ENCODE peak calls at places on chromosome 15, in five cellular contexts. W is NCI-H748 treated with DMSO at 0.1 percent for 48 hours, S is T-helper 9 cell, X is Kasumi-1, A is RWPE1. O is an unnamed sample.

GRCh38 chr15:67095834-67096366 is 30.5 kb downstream of the SMAD3 start:
- DNase-seq in W (no peak), S (no peak), X (no peak), A (no peak), O (no peak)

GRCh38 chr15:70273808-70274207 is 176.1 kb upstream of the TLE3 start:
- DNase-seq in W (no peak), S (no peak), X (no peak), A (no peak), O (no peak)

GRCh38 chr15:90839187-90840071 is 29.0 kb upstream of the FURIN start:
- DNase-seq in W (no peak), S (no peak), X (peak; percentile 93), A (peak; percentile 38), O (no peak)

GRCh38 chr15:31473384-31474058 is 146.9 kb downstream of the KLF13 start:
- DNase-seq in W (no peak), S (no peak), X (no peak), A (no peak), O (no peak)

GRCh38 chr15:57278439-57278838 is 97.9 kb upstream of the CGNL1 start:
- DNase-seq in W (no peak), S (no peak), X (no peak), A (no peak), O (no peak)

GRCh38 chr15:69165637-69166025 is 5.2 kb downstream of the GLCE start:
- DNase-seq in W (no peak), S (no peak), X (no peak), A (no peak), O (no peak)

GRCh38 chr15:90040618-90041017 is 39.5 kb downstream of the ZNF710 start:
- DNase-seq in W (no peak), S (no peak), X (no peak), A (no peak), O (no peak)

GRCh38 chr15:70361891-70362290 is 264.2 kb upstream of the TLE3 start:
- DNase-seq in W (no peak), S (no peak), X (no peak), A (no peak), O (no peak)

GRCh38 chr15:69957175-69957574 is 140.5 kb downstream of the TLE3 start:
- DNase-seq in W (no peak), S (no peak), X (no peak), A (no peak), O (no peak)

GRCh38 chr15:78944202-78944625 is 632 bp downstream of the CTSH start:
- DNase-seq in W (no peak), S (no peak), X (no peak), A (no peak), O (no peak)

GRCh38 chr15:89971592-89971997 is 29.5 kb upstream of the ZNF710 start:
- DNase-seq in W (no peak), S (peak; percentile 21), X (peak; percentile 18), A (peak; percentile 24), O (peak; percentile 33)

GRCh38 chr15:45116482-45117326 is 2.6 kb downstream of the DUOXA2 start:
- DNase-seq in W (no peak), S (no peak), X (no peak), A (no peak), O (no peak)

GRCh38 chr15:31799711-31800321 is 230.5 kb upstream of the CHRNA7 start:
- DNase-seq in W (no peak), S (no peak), X (no peak), A (peak; percentile 17), O (no peak)

GRCh38 chr15:101053261-101053660 is 134.1 kb downstream of the LRRK1 start:
- DNase-seq in W (no peak), S (no peak), X (no peak), A (no peak), O (no peak)

GRCh38 chr15:70247281-70247680 is 149.6 kb upstream of the TLE3 start:
- DNase-seq in W (no peak), S (no peak), X (no peak), A (no peak), O (no peak)

GRCh38 chr15:96296264-96296663 is 34.2 kb upstream of the NR2F2 start:
- DNase-seq in W (no peak), S (no peak), X (no peak), A (peak; percentile 44), O (no peak)

GRCh38 chr15:75342221-75342620 is 4.6 kb upstream of the NEIL1 start:
- DNase-seq in W (no peak), S (no peak), X (no peak), A (no peak), O (no peak)

GRCh38 chr15:25737218-25737643 is 125.9 kb downstream of the ATP10A start:
- DNase-seq in W (no peak), S (no peak), X (no peak), A (no peak), O (no peak)

GRCh38 chr15:92811514-92811913 is 88.6 kb upstream of the CHD2 start:
- DNase-seq in W (peak; percentile 43), S (no peak), X (no peak), A (no peak), O (no peak)

GRCh38 chr15:69713726-69714559 is 261.3 kb downstream of the RPLP1 start:
- DNase-seq in W (no peak), S (peak; percentile 50), X (no peak), A (no peak), O (peak; percentile 54)

GRCh38 chr15:80110920-80111319 is 41.9 kb upstream of the FAH start:
- DNase-seq in W (no peak), S (no peak), X (no peak), A (no peak), O (no peak)

GRCh38 chr15:73928971-73929627 is 2.8 kb downstream of the LOXL1 start:
- DNase-seq in W (no peak), S (no peak), X (no peak), A (no peak), O (no peak)

GRCh38 chr15:42314818-42315217 is 41.6 kb upstream of the TMEM87A start:
- DNase-seq in W (no peak), S (no peak), X (no peak), A (no peak), O (no peak)

GRCh38 chr15:34886134-34886533 is 83.4 kb downstream of the AQR start:
- DNase-seq in W (no peak), S (no peak), X (no peak), A (no peak), O (no peak)

GRCh38 chr15:69421498-69421897 is 7.3 kb downstream of the KIF23 start:
- DNase-seq in W (no peak), S (no peak), X (no peak), A (no peak), O (no peak)

GRCh38 chr15:67033521-67033920 is 31.9 kb upstream of the SMAD3 start:
- DNase-seq in W (no peak), S (peak; percentile 10), X (no peak), A (no peak), O (no peak)

GRCh38 chr15:46703871-46704637 is 1013.3 kb upstream of the SEMA6D start:
- DNase-seq in W (no peak), S (no peak), X (no peak), A (no peak), O (no peak)

GRCh38 chr15:60326824-60327654 is 70.7 kb downstream of the ANXA2 start:
- DNase-seq in W (peak; percentile 30), S (no peak), X (peak; percentile 71), A (peak; percentile 45), O (peak; percentile 32)

GRCh38 chr15:69974321-69974720 is 123.4 kb downstream of the TLE3 start:
- DNase-seq in W (no peak), S (no peak), X (no peak), A (no peak), O (no peak)

GRCh38 chr15:34783986-34784385 is 11.4 kb downstream of the ACTC1 start:
- DNase-seq in W (no peak), S (no peak), X (no peak), A (no peak), O (no peak)

GRCh38 chr15:95247068-95247984 is 1016.0 kb downstream of the MCTP2 start:
- DNase-seq in W (no peak), S (no peak), X (no peak), A (peak; percentile 93), O (no peak)

GRCh38 chr15:38072507-38073277 is 138.3 kb downstream of the TMCO5A start:
- DNase-seq in W (no peak), S (no peak), X (no peak), A (peak; percentile 73), O (no peak)

O was measured in T-helper 1 cell.